ENCODE peak calls at places on chromosomes 11 and 22, in nine cellular contexts. One of them, this sample, is unnamed.
A peak's percentile ranks its signal among the peaks of the same experiment; 100 is the strongest.

GRCh38 chr22:49765951-49766350 is 61.7 kb downstream of the BRD1 start:
- DNase-seq in fibroblast of the aortic adventitia: no peak
- DNase-seq in endodermal cell: peak; percentile 36
- DNase-seq in sigmoid colon: peak; percentile 56
- DNase-seq in cardiac fibroblast: no peak
- DNase-seq in right lobe of liver: peak; percentile 50
- DNase-seq in PC-3: no peak
- DNase-seq in fibroblast of pulmonary artery: no peak
- DNase-seq in transverse colon: peak; percentile 4
- DNase-seq in this sample: no peak

GRCh38 chr11:6607190-6607635 is 3.6 kb downstream of the ILK start:
- DNase-seq in fibroblast of the aortic adventitia: no peak
- DNase-seq in endodermal cell: no peak
- DNase-seq in sigmoid colon: no peak
- DNase-seq in cardiac fibroblast: no peak
- DNase-seq in right lobe of liver: no peak
- DNase-seq in PC-3: no peak
- DNase-seq in fibroblast of pulmonary artery: no peak
- DNase-seq in transverse colon: no peak
- DNase-seq in this sample: no peak

GRCh38 chr22:23248583-23248982 is 68.3 kb downstream of the BCR start:
- DNase-seq in fibroblast of the aortic adventitia: peak; percentile 42
- DNase-seq in endodermal cell: no peak
- DNase-seq in sigmoid colon: no peak
- DNase-seq in cardiac fibroblast: peak; percentile 42
- DNase-seq in right lobe of liver: no peak
- DNase-seq in PC-3: peak; percentile 68
- DNase-seq in fibroblast of pulmonary artery: peak; percentile 39
- DNase-seq in transverse colon: no peak
- DNase-seq in this sample: no peak

GRCh38 chr11:8757047-8757446 is 74.5 kb downstream of the RPL27A start:
- DNase-seq in fibroblast of the aortic adventitia: peak; percentile 43
- DNase-seq in endodermal cell: peak; percentile 29
- DNase-seq in sigmoid colon: peak; percentile 22
- DNase-seq in cardiac fibroblast: no peak
- DNase-seq in right lobe of liver: no peak
- DNase-seq in PC-3: peak; percentile 30
- DNase-seq in fibroblast of pulmonary artery: no peak
- DNase-seq in transverse colon: no peak
- DNase-seq in this sample: no peak

GRCh38 chr11:78168539-78169477 is 19.6 kb downstream of the KCTD21 start:
- DNase-seq in fibroblast of the aortic adventitia: peak; percentile 99
- DNase-seq in endodermal cell: no peak
- DNase-seq in sigmoid colon: peak; percentile 91
- DNase-seq in cardiac fibroblast: peak; percentile 98
- DNase-seq in right lobe of liver: peak; percentile 90
- DNase-seq in PC-3: no peak
- DNase-seq in fibroblast of pulmonary artery: peak; percentile 94
- DNase-seq in transverse colon: peak; percentile 34
- DNase-seq in this sample: no peak

GRCh38 chr11:12592283-12592682 is 81.9 kb upstream of the TEAD1 start:
- DNase-seq in fibroblast of the aortic adventitia: no peak
- DNase-seq in endodermal cell: no peak
- DNase-seq in sigmoid colon: no peak
- DNase-seq in cardiac fibroblast: no peak
- DNase-seq in right lobe of liver: no peak
- DNase-seq in PC-3: no peak
- DNase-seq in fibroblast of pulmonary artery: no peak
- DNase-seq in transverse colon: no peak
- DNase-seq in this sample: no peak

GRCh38 chr22:25064894-25065560 is 112.5 kb downstream of the KIAA1671 start:
- DNase-seq in fibroblast of the aortic adventitia: peak; percentile 24
- DNase-seq in endodermal cell: no peak
- DNase-seq in sigmoid colon: no peak
- DNase-seq in cardiac fibroblast: no peak
- DNase-seq in right lobe of liver: no peak
- DNase-seq in PC-3: no peak
- DNase-seq in fibroblast of pulmonary artery: peak; percentile 17
- DNase-seq in transverse colon: no peak
- DNase-seq in this sample: no peak

GRCh38 chr22:46935506-46936377 is 173.3 kb downstream of the TBC1D22A start:
- DNase-seq in fibroblast of the aortic adventitia: no peak
- DNase-seq in endodermal cell: peak; percentile 49
- DNase-seq in sigmoid colon: no peak
- DNase-seq in cardiac fibroblast: no peak
- DNase-seq in right lobe of liver: peak; percentile 91
- DNase-seq in PC-3: peak; percentile 2
- DNase-seq in fibroblast of pulmonary artery: no peak
- DNase-seq in transverse colon: peak; percentile 66
- DNase-seq in this sample: no peak

GRCh38 chr11:14308114-14308896 is 50.7 kb downstream of the RRAS2 start:
- DNase-seq in fibroblast of the aortic adventitia: peak; percentile 66
- DNase-seq in endodermal cell: no peak
- DNase-seq in sigmoid colon: no peak
- DNase-seq in cardiac fibroblast: peak; percentile 68
- DNase-seq in right lobe of liver: no peak
- DNase-seq in PC-3: peak; percentile 62
- DNase-seq in fibroblast of pulmonary artery: peak; percentile 66
- DNase-seq in transverse colon: no peak
- DNase-seq in this sample: peak; percentile 20

GRCh38 chr11:61121917-61122316 is 19.6 kb downstream of the CD5 start:
- DNase-seq in fibroblast of the aortic adventitia: no peak
- DNase-seq in endodermal cell: no peak
- DNase-seq in sigmoid colon: no peak
- DNase-seq in cardiac fibroblast: no peak
- DNase-seq in right lobe of liver: no peak
- DNase-seq in PC-3: peak; percentile 31
- DNase-seq in fibroblast of pulmonary artery: no peak
- DNase-seq in transverse colon: no peak
- DNase-seq in this sample: no peak

GRCh38 chr11:61120865-61121831 is 18.9 kb downstream of the CD5 start:
- DNase-seq in fibroblast of the aortic adventitia: peak; percentile 45
- DNase-seq in endodermal cell: no peak
- DNase-seq in sigmoid colon: peak; percentile 46
- DNase-seq in cardiac fibroblast: peak; percentile 43
- DNase-seq in right lobe of liver: no peak
- DNase-seq in PC-3: no peak
- DNase-seq in fibroblast of pulmonary artery: peak; percentile 38
- DNase-seq in transverse colon: peak; percentile 45
- DNase-seq in this sample: no peak

GRCh38 chr11:61119571-61119970 is 17.3 kb downstream of the CD5 start:
- DNase-seq in fibroblast of the aortic adventitia: no peak
- DNase-seq in endodermal cell: no peak
- DNase-seq in sigmoid colon: no peak
- DNase-seq in cardiac fibroblast: no peak
- DNase-seq in right lobe of liver: peak; percentile 6
- DNase-seq in PC-3: no peak
- DNase-seq in fibroblast of pulmonary artery: no peak
- DNase-seq in transverse colon: no peak
- DNase-seq in this sample: no peak

GRCh38 chr11:61119055-61119454 is 16.8 kb downstream of the CD5 start:
- DNase-seq in fibroblast of the aortic adventitia: no peak
- DNase-seq in endodermal cell: no peak
- DNase-seq in sigmoid colon: no peak
- DNase-seq in cardiac fibroblast: no peak
- DNase-seq in right lobe of liver: no peak
- DNase-seq in PC-3: no peak
- DNase-seq in fibroblast of pulmonary artery: no peak
- DNase-seq in transverse colon: no peak
- DNase-seq in this sample: no peak

GRCh38 chr11:61120099-61120864 is 18.0 kb downstream of the CD5 start:
- DNase-seq in fibroblast of the aortic adventitia: no peak
- DNase-seq in endodermal cell: no peak
- DNase-seq in sigmoid colon: no peak
- DNase-seq in cardiac fibroblast: no peak
- DNase-seq in right lobe of liver: peak; percentile 9
- DNase-seq in PC-3: no peak
- DNase-seq in fibroblast of pulmonary artery: no peak
- DNase-seq in transverse colon: no peak
- DNase-seq in this sample: no peak
- H3K4me3 ChIP-seq in fibroblast of the aortic adventitia: no peak overlapping the region
- H3K4me3 ChIP-seq in endodermal cell: no peak overlapping the region
- H3K4me3 ChIP-seq in sigmoid colon: no peak overlapping the region
- H3K4me3 ChIP-seq in cardiac fibroblast: no peak overlapping the region
- H3K4me3 ChIP-seq in right lobe of liver: no peak overlapping the region
- H3K4me3 ChIP-seq in PC-3: no peak overlapping the region
- H3K4me3 ChIP-seq in fibroblast of pulmonary artery: no peak overlapping the region
- H3K4me3 ChIP-seq in transverse colon: no peak overlapping the region
- H3K4me3 ChIP-seq in this sample: no peak overlapping the region

GRCh38 chr11:110173775-110174644 is 80.8 kb downstream of the ZC3H12C start:
- DNase-seq in fibroblast of the aortic adventitia: peak; percentile 78
- DNase-seq in endodermal cell: peak; percentile 92
- DNase-seq in sigmoid colon: peak; percentile 74
- DNase-seq in cardiac fibroblast: peak; percentile 82
- DNase-seq in right lobe of liver: peak; percentile 70
- DNase-seq in PC-3: peak; percentile 37
- DNase-seq in fibroblast of pulmonary artery: peak; percentile 84
- DNase-seq in transverse colon: peak; percentile 79
- DNase-seq in this sample: peak; percentile 40

GRCh38 chr11:110176366-110177056 is 83.3 kb downstream of the ZC3H12C start:
- DNase-seq in fibroblast of the aortic adventitia: no peak
- DNase-seq in endodermal cell: no peak
- DNase-seq in sigmoid colon: no peak
- DNase-seq in cardiac fibroblast: peak; percentile 74
- DNase-seq in right lobe of liver: no peak
- DNase-seq in PC-3: peak; percentile 47
- DNase-seq in fibroblast of pulmonary artery: peak; percentile 57
- DNase-seq in transverse colon: no peak
- DNase-seq in this sample: no peak

GRCh38 chr11:110177057-110177397 is 83.8 kb downstream of the ZC3H12C start:
- DNase-seq in fibroblast of the aortic adventitia: no peak
- DNase-seq in endodermal cell: no peak
- DNase-seq in sigmoid colon: no peak
- DNase-seq in cardiac fibroblast: no peak
- DNase-seq in right lobe of liver: no peak
- DNase-seq in PC-3: no peak
- DNase-seq in fibroblast of pulmonary artery: no peak
- DNase-seq in transverse colon: no peak
- DNase-seq in this sample: no peak

GRCh38 chr11:110172666-110173065 is 79.5 kb downstream of the ZC3H12C start:
- DNase-seq in fibroblast of the aortic adventitia: no peak
- DNase-seq in endodermal cell: no peak
- DNase-seq in sigmoid colon: no peak
- DNase-seq in cardiac fibroblast: no peak
- DNase-seq in right lobe of liver: no peak
- DNase-seq in PC-3: no peak
- DNase-seq in fibroblast of pulmonary artery: no peak
- DNase-seq in transverse colon: no peak
- DNase-seq in this sample: no peak

DNA sequence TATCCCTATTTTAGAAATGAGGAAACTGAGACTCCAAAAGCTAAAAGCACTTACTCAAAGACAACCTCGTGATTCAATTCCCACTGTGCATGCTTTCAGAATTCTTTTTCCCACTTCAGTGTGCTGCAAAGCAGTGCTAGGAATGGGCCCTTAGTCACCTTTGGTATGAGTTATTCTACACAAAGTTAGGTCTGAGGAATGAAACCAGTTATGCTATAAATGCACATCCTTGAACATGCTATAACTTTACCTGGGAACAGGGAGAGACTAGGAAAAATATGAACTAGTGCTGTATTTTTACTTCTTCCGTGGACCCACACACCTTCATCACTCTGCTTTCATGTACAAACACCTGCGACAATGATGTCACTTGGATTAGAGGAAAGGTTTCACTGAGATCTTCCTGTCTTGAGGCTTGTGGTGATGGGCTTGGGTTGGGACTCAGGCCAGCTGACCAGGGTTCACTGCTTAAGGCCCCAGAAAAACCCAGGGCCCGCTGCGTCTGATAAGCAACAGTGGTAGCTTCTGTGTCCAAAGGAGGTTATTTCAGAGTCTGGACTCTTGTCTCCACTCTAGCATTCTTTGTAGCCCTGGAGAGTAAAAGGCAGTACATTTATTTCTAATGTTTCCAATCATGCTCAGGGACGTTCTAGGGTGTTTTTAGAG is 81.6 kb downstream of the ZC3H12C start:
- DNase-seq in fibroblast of the aortic adventitia: peak; percentile 57
- DNase-seq in endodermal cell: no peak
- DNase-seq in sigmoid colon: no peak
- DNase-seq in cardiac fibroblast: no peak
- DNase-seq in right lobe of liver: no peak
- DNase-seq in PC-3: no peak
- DNase-seq in fibroblast of pulmonary artery: peak; percentile 40
- DNase-seq in transverse colon: no peak
- DNase-seq in this sample: no peak
- TF ChIP-seq CTCF in fibroblast of the aortic adventitia: no peak
- TF ChIP-seq CTCF in endodermal cell: no peak
- TF ChIP-seq CTCF in sigmoid colon: no peak
- TF ChIP-seq CTCF in cardiac fibroblast: no peak
- TF ChIP-seq CTCF in right lobe of liver: no peak
- TF ChIP-seq CTCF in PC-3: no peak
- TF ChIP-seq CTCF in fibroblast of pulmonary artery: no peak
- TF ChIP-seq CTCF in transverse colon: no peak
- TF ChIP-seq CTCF in this sample: no peak

DNA sequence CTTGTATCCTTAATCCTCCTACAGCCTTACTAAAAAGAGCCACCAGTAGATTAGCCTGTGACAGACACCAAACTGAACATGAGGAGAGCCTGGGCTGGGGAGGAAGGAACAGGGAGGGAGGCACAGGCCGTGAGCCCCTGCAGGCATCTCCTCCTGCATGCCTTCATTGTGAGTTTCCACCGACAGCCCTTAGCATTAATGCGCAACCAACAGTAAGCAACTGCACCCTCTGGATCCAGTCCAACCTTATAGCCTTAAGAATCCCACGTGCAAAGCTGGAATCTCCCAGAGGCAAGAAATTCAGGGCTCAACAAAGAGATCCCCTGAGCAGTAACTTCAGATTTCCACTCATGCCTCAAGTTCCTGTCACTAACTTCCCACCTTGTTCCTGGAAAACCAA is 84.6 kb downstream of the ETS1 start:
- DNase-seq in fibroblast of the aortic adventitia: peak; percentile 49
- DNase-seq in endodermal cell: no peak
- DNase-seq in sigmoid colon: no peak
- DNase-seq in cardiac fibroblast: peak; percentile 88
- DNase-seq in right lobe of liver: no peak
- DNase-seq in PC-3: peak; percentile 49
- DNase-seq in fibroblast of pulmonary artery: peak; percentile 94
- DNase-seq in transverse colon: no peak
- DNase-seq in this sample: no peak
- H3K4me3 ChIP-seq in fibroblast of the aortic adventitia: no peak overlapping the region
- H3K4me3 ChIP-seq in endodermal cell: no peak overlapping the region
- H3K4me3 ChIP-seq in sigmoid colon: no peak overlapping the region
- H3K4me3 ChIP-seq in cardiac fibroblast: no peak overlapping the region
- H3K4me3 ChIP-seq in right lobe of liver: no peak overlapping the region
- H3K4me3 ChIP-seq in PC-3: no peak overlapping the region
- H3K4me3 ChIP-seq in fibroblast of pulmonary artery: no peak overlapping the region
- H3K4me3 ChIP-seq in transverse colon: no peak overlapping the region
- H3K4me3 ChIP-seq in this sample: no peak overlapping the region

DNA sequence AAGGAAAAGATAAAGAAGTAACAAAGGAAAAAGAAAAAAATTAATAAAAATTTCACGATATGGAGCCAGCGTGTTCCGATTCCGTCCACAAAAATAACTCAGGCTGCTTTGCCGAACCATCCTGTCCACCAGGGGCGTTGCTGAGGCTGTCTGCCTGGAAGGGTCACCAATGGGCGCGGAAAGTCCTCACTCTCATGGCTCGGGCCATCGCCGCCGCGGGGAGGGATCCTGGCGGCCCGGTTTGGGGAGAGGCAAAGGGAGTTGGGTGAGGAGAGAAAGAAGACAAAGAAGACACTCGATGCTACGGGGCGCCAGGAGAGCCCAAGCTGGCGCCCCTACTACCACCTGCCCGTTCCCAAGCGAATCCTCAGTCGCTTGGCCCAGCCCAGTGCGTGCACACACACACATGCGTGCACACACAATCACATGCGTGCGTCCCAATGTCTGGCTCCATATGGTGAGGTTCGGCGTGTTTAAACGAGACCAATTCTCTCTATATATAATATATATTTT is 5.6 kb upstream of the PYGM start:
- DNase-seq in fibroblast of the aortic adventitia: no peak
- DNase-seq in endodermal cell: peak; percentile 83
- DNase-seq in sigmoid colon: no peak
- DNase-seq in cardiac fibroblast: no peak
- DNase-seq in right lobe of liver: no peak
- DNase-seq in PC-3: no peak
- DNase-seq in fibroblast of pulmonary artery: no peak
- DNase-seq in transverse colon: no peak
- DNase-seq in this sample: no peak
- TF ChIP-seq CTCF in fibroblast of the aortic adventitia: peak; percentile 21
- TF ChIP-seq CTCF in endodermal cell: peak; percentile 71
- TF ChIP-seq CTCF in sigmoid colon: no peak
- TF ChIP-seq CTCF in cardiac fibroblast: peak; percentile 18
- TF ChIP-seq CTCF in right lobe of liver: no peak
- TF ChIP-seq CTCF in PC-3: peak; percentile 53
- TF ChIP-seq CTCF in fibroblast of pulmonary artery: peak; percentile 14
- TF ChIP-seq CTCF in transverse colon: no peak
- TF ChIP-seq CTCF in this sample: peak; percentile 20